ENCODE peak calls at places on chromosomes 7 and 10, in seven cellular contexts. W is NB4, G is cardiac fibroblast, B is AG10803, M is H9, C is fibroblast of lung, Y is dorsolateral prefrontal cortex. P is an unnamed sample.

GRCh38 chr10:69568472-69569143 is 4.6 kb downstream of the NEUROG3 start:
- DNase-seq in W (no peak), G (no peak), B (no peak), M (peak; percentile 90), C (no peak), Y (no peak), P (no peak)

GRCh38 chr7:36625247-36625646 is 99.0 kb downstream of the AOAH start:
- DNase-seq in W (peak; percentile 70), G (no peak), B (no peak), M (no peak), C (no peak), Y (no peak), P (no peak)

GRCh38 chr10:96272256-96272985 is 1.1 kb upstream of the BLNK start:
- DNase-seq in W (no peak), G (no peak), B (no peak), M (no peak), C (no peak), Y (no peak), P (no peak)

GRCh38 chr10:8638088-8638672 is 583.7 kb downstream of the GATA3 start:
- DNase-seq in W (no peak), G (no peak), B (no peak), M (no peak), C (no peak), Y (no peak), P (no peak)

GRCh38 chr10:84265378-84265777 is 20.5 kb downstream of the RGR start:
- DNase-seq in W (no peak), G (no peak), B (peak; percentile 19), M (no peak), C (no peak), Y (no peak), P (no peak)

GRCh38 chr7:2520131-2520807 is 695 bp downstream of the LFNG start:
- DNase-seq in W (peak; percentile 62), G (no peak), B (no peak), M (no peak), C (no peak), Y (no peak), P (no peak)

GRCh38 chr7:44486693-44487092 is 3.8 kb downstream of the NUDCD3 start:
- DNase-seq in W (peak; percentile 40), G (peak; percentile 18), B (peak; percentile 23), M (no peak), C (peak; percentile 53), Y (no peak), P (no peak)

GRCh38 chr7:17844514-17845196 is 95.6 kb downstream of the SNX13 start:
- DNase-seq in W (no peak), G (peak; percentile 34), B (peak; percentile 3), M (no peak), C (peak; percentile 2), Y (no peak), P (no peak)

GRCh38 chr7:81267508-81267907 is 348.7 kb upstream of the SEMA3C start:
- DNase-seq in W (peak; percentile 25), G (peak; percentile 93), B (peak; percentile 31), M (no peak), C (no peak), Y (no peak), P (no peak)

GRCh38 chr10:24396396-24396795 is 187.5 kb downstream of the KIAA1217 start:
- DNase-seq in W (no peak), G (peak; percentile 19), B (no peak), M (no peak), C (no peak), Y (no peak), P (no peak)
- TF ChIP-seq CTCF in W (no peak), G (peak; percentile 22), B (peak; percentile 24), M (peak; percentile 50), C (peak; percentile 20), Y (no peak), P (no peak)

DNA sequence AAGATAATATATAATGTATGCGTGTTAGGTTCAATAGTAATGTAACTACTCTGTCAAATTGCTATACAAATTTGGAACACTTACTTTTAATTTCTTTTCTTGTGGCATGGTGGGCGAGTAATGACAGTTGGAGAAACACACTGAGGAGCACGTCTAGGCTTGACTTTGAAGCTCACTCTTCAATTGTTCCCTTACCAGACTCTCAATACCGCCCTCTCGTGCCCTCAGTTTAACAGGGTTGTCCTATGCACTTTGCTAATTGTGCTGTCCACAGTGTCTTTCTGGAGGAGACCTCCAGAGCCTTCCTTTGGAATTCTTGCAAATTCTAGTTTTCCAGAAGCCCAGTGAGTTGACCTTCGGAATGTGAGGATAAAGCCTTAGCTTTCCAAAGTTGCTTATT is 107.2 kb upstream of the RELN start:
- DNase-seq in W (peak; percentile 37), G (peak; percentile 39), B (peak; percentile 5), M (no peak), C (no peak), Y (no peak), P (no peak)
- TF ChIP-seq CTCF in W (peak; percentile 38), G (peak; percentile 40), B (no peak), M (peak; percentile 49), C (no peak), Y (no peak), P (no peak)

GRCh38 chr10:119205926-119206602 is 1.3 kb upstream of the GRK5 start:
- DNase-seq in W (peak; percentile 88), G (no peak), B (peak; percentile 34), M (peak; percentile 49), C (no peak), Y (peak; percentile 64), P (no peak)

GRCh38 chr10:119206603-119207366 is 586 bp upstream of the GRK5 start:
- DNase-seq in W (peak; percentile 85), G (peak; percentile 70), B (peak; percentile 68), M (peak; percentile 64), C (peak; percentile 60), Y (peak; percentile 63), P (peak; percentile 40)

GRCh38 chr10:119207713-119208552 is 562 bp downstream of the GRK5 start:
- DNase-seq in W (peak; percentile 52), G (peak; percentile 62), B (peak; percentile 53), M (no peak), C (peak; percentile 69), Y (peak; percentile 64), P (no peak)

GRCh38 chr10:119208553-119208940 is 1.2 kb downstream of the GRK5 start:
- DNase-seq in W (no peak), G (peak; percentile 67), B (peak; percentile 62), M (no peak), C (no peak), Y (no peak), P (no peak)

DNA sequence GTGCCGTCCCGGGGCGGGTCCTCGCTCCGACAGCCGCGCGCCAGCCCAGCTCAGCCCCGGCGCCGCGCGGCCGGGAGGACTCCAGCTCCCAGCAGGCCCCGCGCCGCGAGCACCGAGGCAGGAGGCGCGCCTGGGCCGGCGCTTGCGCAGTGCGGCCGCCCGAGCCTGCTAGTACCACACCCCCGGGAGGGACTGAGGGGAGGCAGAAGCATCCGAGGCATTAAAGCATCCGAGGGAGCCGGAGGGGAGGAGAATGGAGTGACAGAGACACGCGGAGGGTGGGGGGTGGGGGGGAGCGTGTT is at the start of gene GRK5:
- DNase-seq in W (peak; percentile 98), G (peak; percentile 96), B (peak; percentile 97), M (peak; percentile 94), C (peak; percentile 98), Y (peak; percentile 94), P (peak; percentile 63)
- TF ChIP-seq CTCF in W (no peak), G (no peak), B (no peak), M (no peak), C (no peak), Y (no peak), P (no peak)

DNA sequence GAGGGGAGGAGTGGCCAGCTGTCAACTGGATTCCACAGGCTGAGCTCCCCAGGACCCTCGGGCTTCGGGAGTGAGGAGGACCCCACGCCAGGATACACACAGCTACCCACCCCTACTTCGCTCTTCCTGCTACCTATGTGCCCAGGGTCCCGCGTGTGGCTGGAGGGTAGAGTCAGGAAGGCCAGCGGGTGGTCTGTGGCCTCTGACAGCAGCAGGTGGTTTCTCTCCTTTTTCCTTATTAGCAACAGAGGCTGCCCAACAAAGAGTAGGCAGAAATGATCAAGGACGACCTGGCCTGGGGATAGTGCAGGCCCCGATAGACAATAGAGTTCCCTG is 1.1 kb upstream of the KCNMA1 start:
- DNase-seq in W (no peak), G (no peak), B (no peak), M (no peak), C (no peak), Y (no peak), P (no peak)
- TF ChIP-seq CTCF in W (no peak), G (no peak), B (no peak), M (no peak), C (no peak), Y (no peak), P (no peak)

GRCh38 chr10:79129361-79129997 is 60.7 kb downstream of the ZMIZ1 start:
- DNase-seq in W (peak; percentile 81), G (peak; percentile 38), B (no peak), M (peak; percentile 93), C (peak; percentile 58), Y (no peak), P (no peak)
- TF ChIP-seq CTCF in W (peak; percentile 15), G (no peak), B (peak; percentile 15), M (no peak), C (peak; percentile 26), Y (no peak), P (no peak)

GRCh38 chr7:29563590-29564454 is at the start of gene PRR15:
- DNase-seq in W (peak; percentile 57), G (peak; percentile 70), B (no peak), M (peak; percentile 94), C (no peak), Y (peak; percentile 60), P (peak; percentile 40)
- TF ChIP-seq CTCF in W (no peak), G (no peak), B (no peak), M (no peak), C (no peak), Y (no peak), P (no peak)

DNA sequence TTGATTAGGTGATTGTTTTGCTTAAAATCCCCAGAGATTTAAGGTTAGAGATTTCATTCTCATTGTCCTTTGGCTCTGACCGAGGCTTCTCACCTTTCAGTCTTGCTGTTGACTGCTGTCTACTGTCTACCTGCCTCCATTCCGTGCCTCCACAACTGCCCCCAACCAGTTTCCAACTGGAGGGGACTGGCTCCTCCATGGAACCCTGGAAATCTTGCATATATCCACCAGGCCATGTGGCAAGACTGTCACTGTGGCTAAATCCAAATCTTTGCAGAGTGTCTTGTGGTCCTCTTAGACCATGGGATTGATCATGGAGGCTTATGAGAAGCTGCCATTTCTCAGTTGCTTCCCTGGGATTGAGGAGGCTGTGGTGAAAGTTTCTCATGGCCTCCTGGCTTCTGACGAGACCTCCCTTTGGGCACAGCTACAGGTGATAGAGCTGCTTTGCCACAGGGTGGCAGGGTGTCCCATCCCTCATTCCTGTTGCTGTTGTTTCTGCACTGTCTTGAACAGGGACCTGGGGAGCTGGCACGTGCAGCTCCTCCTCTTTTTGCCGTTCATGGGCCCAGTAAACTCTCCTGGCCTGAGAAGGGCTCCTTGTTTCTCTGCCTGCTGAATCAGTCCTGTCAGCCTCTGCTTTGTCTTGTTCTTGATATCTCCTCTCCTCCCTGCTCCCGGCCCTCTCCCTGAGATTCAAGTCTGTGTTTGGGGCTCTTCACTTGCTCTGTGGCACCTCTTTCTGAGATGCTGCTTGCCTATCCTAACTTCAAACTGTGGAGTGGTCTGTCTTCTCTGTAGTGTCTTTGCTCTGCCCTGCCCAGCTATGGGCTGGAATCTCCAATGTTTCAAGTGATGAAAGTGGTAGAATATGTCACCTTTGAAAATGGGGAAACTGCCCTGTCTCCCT is 63.6 kb upstream of the IGFBP3 start:
- DNase-seq in W (no peak), G (no peak), B (no peak), M (no peak), C (no peak), Y (no peak), P (no peak)
- TF ChIP-seq CTCF in W (no peak), G (no peak), B (no peak), M (no peak), C (no peak), Y (no peak), P (no peak)